ENCODE peak calls at places on chromosomes 6 and 20, in ten cellular contexts. Z is lung, Q is choroid plexus epithelial cell, H is GM12865, U is neural crest cell, Y is AG09309, I is osteoblast, K is body of pancreas, P is endodermal cell, E is foreskin fibroblast. R is an unnamed sample.

GRCh38 chr6:33781105-33781975 is 7.6 kb downstream of the LEMD2 start:
- DNase-seq in Z (no peak), Q (peak), H (no peak), U (no peak), Y (no peak), I (peak), K (no peak), P (peak), E (peak), R (no peak)

GRCh38 chr6:4907602-4908001 is 96.2 kb downstream of the RPP40 start:
- DNase-seq in Z (no peak), Q (no peak), H (peak), U (no peak), Y (no peak), I (no peak), K (no peak), P (no peak), E (peak), R (no peak)

GRCh38 chr6:170152989-170153388 is 137.9 kb downstream of the DLL1 start:
- DNase-seq in Z (peak), Q (peak), H (no peak), U (no peak), Y (no peak), I (peak), K (peak), P (peak), E (no peak), R (no peak)

GRCh38 chr6:112360498-112360897 is 13.4 kb downstream of the RFPL4B start:
- DNase-seq in Z (no peak), Q (peak), H (no peak), U (no peak), Y (no peak), I (no peak), K (no peak), P (no peak), E (peak), R (no peak)

GRCh38 chr6:150191809-150192208 is 49.0 kb downstream of the PPP1R14C start:
- DNase-seq in Z (no peak), Q (peak), H (no peak), U (no peak), Y (no peak), I (peak), K (no peak), P (no peak), E (peak), R (no peak)

GRCh38 chr6:4974962-4975361 is 28.9 kb downstream of the RPP40 start:
- DNase-seq in Z (peak), Q (no peak), H (no peak), U (no peak), Y (no peak), I (no peak), K (no peak), P (no peak), E (no peak), R (no peak)

GRCh38 chr20:1341561-1342265 is 12.8 kb upstream of the SDCBP2 start:
- DNase-seq in Z (peak), Q (peak), H (no peak), U (no peak), Y (no peak), I (peak), K (no peak), P (peak), E (peak), R (peak)

GRCh38 chr6:170223718-170224693 is 66.9 kb downstream of the DLL1 start:
- DNase-seq in Z (no peak), Q (no peak), H (no peak), U (no peak), Y (no peak), I (peak), K (no peak), P (no peak), E (no peak), R (peak)

GRCh38 chr20:9839626-9840025 is 750 bp upstream of the PAK5 start:
- DNase-seq in Z (no peak), Q (no peak), H (no peak), U (no peak), Y (no peak), I (no peak), K (no peak), P (no peak), E (no peak), R (no peak)

GRCh38 chr6:32666420-32667300 is at the start of gene HLA-DQB1:
- DNase-seq in Z (no peak), Q (peak), H (peak), U (peak), Y (no peak), I (peak), K (peak), P (peak), E (peak), R (peak)

GRCh38 chr20:12965212-12965879 is 43.4 kb upstream of the SPTLC3 start:
- DNase-seq in Z (no peak), Q (no peak), H (no peak), U (no peak), Y (no peak), I (peak), K (no peak), P (no peak), E (peak), R (no peak)

GRCh38 chr20:44955270-44955669 is 4.9 kb downstream of the TOMM34 start:
- DNase-seq in Z (no peak), Q (no peak), H (no peak), U (no peak), Y (no peak), I (no peak), K (no peak), P (no peak), E (no peak), R (no peak)

GRCh38 chr6:37657117-37657886 is 40.4 kb downstream of the MDGA1 start:
- DNase-seq in Z (no peak), Q (peak), H (no peak), U (no peak), Y (no peak), I (peak), K (peak), P (no peak), E (peak), R (peak)

GRCh38 chr6:138239774-138240173 is 21.5 kb upstream of the PBOV1 start:
- DNase-seq in Z (no peak), Q (no peak), H (no peak), U (no peak), Y (no peak), I (no peak), K (peak), P (no peak), E (no peak), R (no peak)

GRCh38 chr20:41352106-41352505 is 11.5 kb downstream of the LPIN3 start:
- DNase-seq in Z (no peak), Q (no peak), H (no peak), U (no peak), Y (no peak), I (peak), K (no peak), P (peak), E (no peak), R (no peak)
- TF ChIP-seq CTCF in Z (no peak), Q (peak), H (no peak), U (no peak), Y (no peak), I (no peak), K (no peak), P (peak), E (no peak), R (peak)

DNA sequence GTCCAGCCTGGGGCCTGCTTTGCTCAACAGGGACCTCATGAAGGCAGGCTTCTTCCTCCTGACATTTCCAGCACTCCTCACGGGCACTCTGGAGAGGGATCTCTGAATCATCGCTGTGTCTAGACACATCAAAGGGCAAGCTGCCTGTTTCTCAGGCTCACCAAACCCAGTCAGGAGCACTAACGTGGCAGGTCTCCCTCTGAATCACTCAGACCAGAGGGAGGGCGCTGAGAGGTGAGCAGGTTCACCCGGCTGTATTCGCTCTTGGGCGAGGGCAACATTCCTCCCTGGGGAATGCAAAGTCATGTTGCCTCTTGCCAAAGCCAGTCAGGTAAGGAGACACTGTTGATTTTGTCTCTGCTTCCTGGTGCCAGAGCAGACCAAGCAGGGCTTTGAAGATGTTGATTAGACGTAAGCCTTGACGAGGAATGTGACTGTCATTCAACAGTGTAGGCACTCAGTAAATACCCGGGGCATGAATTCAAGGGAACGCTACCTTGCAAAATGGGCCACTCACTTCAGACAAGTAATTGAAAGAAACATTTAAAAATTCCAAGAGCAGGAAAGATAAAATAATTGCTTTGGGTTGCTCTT is 50.1 kb downstream of the CYP24A1 start:
- DNase-seq in Z (peak), Q (peak), H (no peak), U (no peak), Y (peak), I (peak), K (peak), P (peak), E (peak), R (no peak)
- TF ChIP-seq CTCF in Z (no peak), Q (no peak), H (no peak), U (no peak), Y (no peak), I (no peak), K (no peak), P (no peak), E (no peak), R (no peak)

GRCh38 chr6:95128439-95128838 is 448.9 kb upstream of the MANEA start:
- DNase-seq in Z (no peak), Q (no peak), H (no peak), U (no peak), Y (no peak), I (no peak), K (no peak), P (no peak), E (no peak), R (no peak)

GRCh38 chr6:95133578-95133977 is 443.8 kb upstream of the MANEA start:
- DNase-seq in Z (no peak), Q (peak), H (peak), U (no peak), Y (no peak), I (no peak), K (no peak), P (no peak), E (no peak), R (no peak)
- TF ChIP-seq CTCF in Z (no peak), Q (peak), H (no peak), U (peak), Y (no peak), I (no peak), K (no peak), P (peak), E (no peak), R (no peak)

GRCh38 chr6:97963148-97963680 is 680.2 kb upstream of the MMS22L start:
- DNase-seq in Z (no peak), Q (peak), H (no peak), U (no peak), Y (no peak), I (no peak), K (no peak), P (no peak), E (peak), R (no peak)

GRCh38 chr6:97958143-97958542 is 675.1 kb upstream of the MMS22L start:
- DNase-seq in Z (no peak), Q (no peak), H (no peak), U (peak), Y (no peak), I (no peak), K (no peak), P (peak), E (no peak), R (peak)
- TF ChIP-seq CTCF in Z (no peak), Q (no peak), H (no peak), U (no peak), Y (no peak), I (no peak), K (no peak), P (peak), E (no peak), R (no peak)

DNA sequence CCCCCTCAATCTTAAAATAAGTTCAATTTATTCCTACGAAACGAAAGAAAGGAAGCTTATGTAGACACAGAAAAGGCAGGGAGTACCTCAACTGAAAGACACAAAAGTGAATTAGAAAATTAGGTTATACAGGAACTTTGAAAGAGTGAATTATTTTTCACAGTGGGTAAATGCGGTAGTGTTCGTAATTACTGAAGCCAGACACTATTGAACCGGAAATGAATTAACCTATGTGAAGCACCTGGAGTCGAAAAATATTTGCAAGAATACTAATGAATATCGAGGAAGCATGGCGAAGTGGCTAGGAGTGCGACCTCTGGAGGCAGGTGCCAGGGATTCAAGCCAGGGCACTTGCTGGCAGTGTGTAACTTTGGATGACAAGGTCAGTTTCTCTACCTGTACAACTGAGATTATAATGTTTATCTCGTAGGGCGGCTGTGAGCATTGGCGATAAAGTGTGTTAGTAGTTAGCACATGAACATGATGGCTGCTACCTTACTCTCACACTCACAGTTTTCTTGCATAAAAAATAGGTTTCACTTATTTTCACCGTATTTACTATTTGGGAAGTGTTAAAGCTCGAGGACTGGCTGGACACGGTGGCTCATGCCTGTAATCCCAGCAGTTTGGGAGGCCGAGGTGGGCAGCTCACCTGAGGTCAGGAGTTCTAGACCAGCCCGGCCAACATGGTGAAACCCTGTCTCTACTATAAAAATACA is 542 bp upstream of the SLC18B1 start:
- DNase-seq in Z (peak), Q (peak), H (peak), U (peak), Y (no peak), I (peak), K (peak), P (peak), E (peak), R (peak)
- TF ChIP-seq CTCF in Z (peak), Q (peak), H (peak), U (peak), Y (peak), I (peak), K (peak), P (peak), E (peak), R (peak)

DNA sequence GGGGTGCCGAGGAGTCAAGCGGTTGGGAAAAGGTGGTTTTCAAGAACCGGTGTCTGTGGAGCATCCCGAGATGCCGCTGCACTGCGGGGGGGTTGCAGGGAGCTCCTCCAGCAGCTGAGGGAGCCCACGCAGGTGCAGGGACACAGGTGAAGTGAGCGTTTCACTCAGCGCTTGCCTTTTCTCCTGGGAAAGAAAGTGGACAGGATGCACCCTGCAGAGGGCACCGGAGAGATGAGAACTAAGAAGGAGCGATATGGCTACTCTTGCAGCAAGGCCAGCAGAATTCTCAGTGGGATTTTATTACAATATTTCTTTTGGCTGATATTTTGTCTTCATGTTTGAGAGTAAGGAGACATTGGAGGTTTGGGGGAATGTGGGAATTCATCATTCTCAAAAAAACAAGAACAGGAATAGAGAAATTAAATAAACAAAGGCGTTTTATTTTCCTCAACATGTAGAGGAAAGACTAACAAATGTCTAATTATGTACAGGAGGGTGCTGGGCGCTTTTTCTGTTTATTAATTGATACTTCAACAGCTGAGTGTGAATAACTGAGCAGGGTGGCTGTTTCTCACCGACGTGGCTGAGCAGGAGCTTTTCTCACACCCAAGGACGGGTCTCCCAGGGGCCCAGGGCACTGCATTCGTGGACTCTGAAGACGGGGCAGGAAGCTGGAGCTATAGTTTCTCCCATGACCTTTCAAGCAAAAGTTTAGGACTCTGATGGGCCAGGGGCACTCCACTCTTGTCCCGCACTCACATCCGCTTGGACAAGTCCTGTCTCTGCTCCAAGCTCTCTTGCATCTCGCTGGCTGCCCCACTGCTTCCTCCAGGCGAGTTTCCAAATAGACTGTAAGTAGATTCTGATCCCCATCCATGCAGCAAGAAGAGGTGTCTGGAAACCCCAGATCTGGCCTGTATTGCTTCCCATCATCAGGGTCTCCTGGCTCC is 176.1 kb downstream of the SMOC2 start:
- DNase-seq in Z (no peak), Q (peak), H (no peak), U (no peak), Y (no peak), I (peak), K (no peak), P (no peak), E (no peak), R (no peak)
- TF ChIP-seq CTCF in Z (no peak), Q (no peak), H (no peak), U (peak), Y (no peak), I (no peak), K (no peak), P (peak), E (no peak), R (no peak)

GRCh38 chr6:160386869-160387518 is 38.8 kb downstream of the SLC22A3 start:
- DNase-seq in Z (peak), Q (peak), H (no peak), U (no peak), Y (no peak), I (no peak), K (no peak), P (no peak), E (peak), R (no peak)
- TF ChIP-seq CTCF in Z (no peak), Q (no peak), H (no peak), U (no peak), Y (no peak), I (no peak), K (peak), P (no peak), E (no peak), R (no peak)

GRCh38 chr6:166770216-166771116 is 143.4 kb upstream of the RPS6KA2 start:
- DNase-seq in Z (peak), Q (peak), H (no peak), U (no peak), Y (no peak), I (no peak), K (no peak), P (peak), E (no peak), R (no peak)
- TF ChIP-seq CTCF in Z (no peak), Q (peak), H (no peak), U (peak), Y (peak), I (peak), K (no peak), P (peak), E (peak), R (peak)

GRCh38 chr6:41452763-41453162 is 93.4 kb upstream of the FOXP4 start:
- DNase-seq in Z (no peak), Q (no peak), H (no peak), U (no peak), Y (no peak), I (peak), K (no peak), P (no peak), E (no peak), R (no peak)

GRCh38 chr6:41449399-41450245 is 96.6 kb upstream of the FOXP4 start:
- DNase-seq in Z (no peak), Q (peak), H (no peak), U (no peak), Y (no peak), I (peak), K (peak), P (peak), E (peak), R (no peak)

GRCh38 chr6:41451515-41452163 is 94.5 kb upstream of the FOXP4 start:
- DNase-seq in Z (no peak), Q (peak), H (no peak), U (no peak), Y (no peak), I (peak), K (no peak), P (no peak), E (peak), R (no peak)

GRCh38 chr6:41450581-41450980 is 95.6 kb upstream of the FOXP4 start:
- DNase-seq in Z (no peak), Q (no peak), H (no peak), U (no peak), Y (no peak), I (peak), K (no peak), P (no peak), E (no peak), R (no peak)

GRCh38 chr6:41451039-41451438 is 95.1 kb upstream of the FOXP4 start:
- DNase-seq in Z (no peak), Q (no peak), H (no peak), U (no peak), Y (no peak), I (peak), K (no peak), P (peak), E (peak), R (peak)
- TF ChIP-seq CTCF in Z (no peak), Q (peak), H (no peak), U (peak), Y (no peak), I (peak), K (no peak), P (peak), E (no peak), R (no peak)

GRCh38 chr6:14711056-14711703 is 534.7 kb upstream of the JARID2 start:
- DNase-seq in Z (no peak), Q (peak), H (peak), U (no peak), Y (peak), I (peak), K (no peak), P (peak), E (peak), R (no peak)
- TF ChIP-seq CTCF in Z (peak), Q (peak), H (peak), U (peak), Y (peak), I (peak), K (peak), P (peak), E (peak), R (no peak)

R was measured in glutamatergic neuron.